ENCODE peak calls at places on chromosomes 2 and 18, in five cellular contexts. One of them, this sample, is unnamed.
A peak's percentile ranks its signal among the peaks of the same experiment; 100 is the strongest.

GRCh38 chr2:239903210-239903609 is 121.9 kb downstream of the NDUFA10 start:
- DNase-seq in mucosa of gallbladder: no peak
- DNase-seq in MG63: no peak
- DNase-seq in uterus: no peak
- DNase-seq in activated T-helper 1 cell treated with anti-CD3 and anti-CD28 coated beads, Interleukin-12 subunit alpha, Interleukin-12 subunit beta, Interleukin-2, Interleukin-4 antibody, amounts not matched to agents 30 ng/mL and 10 ng/mL and 1 ng/mL, durations not matched to agents 14 hours and 24 hours and 36 hours: no peak
- DNase-seq in this sample: no peak

GRCh38 chr2:20370191-20370590 is 19.5 kb upstream of the PUM2 start:
- DNase-seq in activated T-helper 1 cell treated with anti-CD3 and anti-CD28 coated beads, Interleukin-12 subunit alpha, Interleukin-12 subunit beta, Interleukin-2, Interleukin-4 antibody, amounts not matched to agents 30 ng/mL and 10 ng/mL and 1 ng/mL, durations not matched to agents 14 hours and 24 hours and 36 hours: no peak
- DNase-seq in uterus: no peak
- DNase-seq in mucosa of gallbladder: no peak
- DNase-seq in MG63: no peak
- DNase-seq in this sample: peak; percentile 62

GRCh38 chr2:32954206-32954605 is 7.5 kb downstream of the LTBP1 start:
- DNase-seq in mucosa of gallbladder: no peak
- DNase-seq in uterus: no peak
- DNase-seq in MG63: no peak
- DNase-seq in activated T-helper 1 cell treated with anti-CD3 and anti-CD28 coated beads, Interleukin-12 subunit alpha, Interleukin-12 subunit beta, Interleukin-2, Interleukin-4 antibody, amounts not matched to agents 30 ng/mL and 10 ng/mL and 1 ng/mL, durations not matched to agents 14 hours and 24 hours and 36 hours: no peak
- DNase-seq in this sample: no peak

GRCh38 chr2:189347540-189347939 is 93.7 kb upstream of the WDR75 start:
- DNase-seq in activated T-helper 1 cell treated with anti-CD3 and anti-CD28 coated beads, Interleukin-12 subunit alpha, Interleukin-12 subunit beta, Interleukin-2, Interleukin-4 antibody, amounts not matched to agents 30 ng/mL and 10 ng/mL and 1 ng/mL, durations not matched to agents 14 hours and 24 hours and 36 hours: no peak
- DNase-seq in uterus: peak; percentile 22
- DNase-seq in MG63: peak; percentile 70
- DNase-seq in mucosa of gallbladder: peak; percentile 57
- DNase-seq in this sample: no peak

GRCh38 chr18:37778417-37779165 is 213.0 kb upstream of the CELF4 start:
- DNase-seq in activated T-helper 1 cell treated with anti-CD3 and anti-CD28 coated beads, Interleukin-12 subunit alpha, Interleukin-12 subunit beta, Interleukin-2, Interleukin-4 antibody, amounts not matched to agents 30 ng/mL and 10 ng/mL and 1 ng/mL, durations not matched to agents 14 hours and 24 hours and 36 hours: peak; percentile 13
- DNase-seq in mucosa of gallbladder: peak; percentile 63
- DNase-seq in uterus: no peak
- DNase-seq in MG63: peak; percentile 29
- DNase-seq in this sample: no peak

GRCh38 chr2:39133215-39133851 is 12.5 kb upstream of the SOS1 start:
- DNase-seq in activated T-helper 1 cell treated with anti-CD3 and anti-CD28 coated beads, Interleukin-12 subunit alpha, Interleukin-12 subunit beta, Interleukin-2, Interleukin-4 antibody, amounts not matched to agents 30 ng/mL and 10 ng/mL and 1 ng/mL, durations not matched to agents 14 hours and 24 hours and 36 hours: no peak
- DNase-seq in mucosa of gallbladder: no peak
- DNase-seq in MG63: no peak
- DNase-seq in uterus: no peak
- DNase-seq in this sample: no peak

GRCh38 chr2:153589586-153589985 is 111.0 kb upstream of the RPRM start:
- DNase-seq in uterus: no peak
- DNase-seq in activated T-helper 1 cell treated with anti-CD3 and anti-CD28 coated beads, Interleukin-12 subunit alpha, Interleukin-12 subunit beta, Interleukin-2, Interleukin-4 antibody, amounts not matched to agents 30 ng/mL and 10 ng/mL and 1 ng/mL, durations not matched to agents 14 hours and 24 hours and 36 hours: no peak
- DNase-seq in MG63: no peak
- DNase-seq in mucosa of gallbladder: no peak
- DNase-seq in this sample: no peak

GRCh38 chr2:67581751-67582150 is 184.6 kb downstream of the ETAA1 start:
- DNase-seq in uterus: no peak
- DNase-seq in MG63: no peak
- DNase-seq in mucosa of gallbladder: no peak
- DNase-seq in activated T-helper 1 cell treated with anti-CD3 and anti-CD28 coated beads, Interleukin-12 subunit alpha, Interleukin-12 subunit beta, Interleukin-2, Interleukin-4 antibody, amounts not matched to agents 30 ng/mL and 10 ng/mL and 1 ng/mL, durations not matched to agents 14 hours and 24 hours and 36 hours: no peak
- DNase-seq in this sample: no peak

GRCh38 chr2:239443666-239444567 is 43.1 kb upstream of the HDAC4 start:
- DNase-seq in uterus: no peak
- DNase-seq in MG63: peak; percentile 63
- DNase-seq in mucosa of gallbladder: no peak
- DNase-seq in activated T-helper 1 cell treated with anti-CD3 and anti-CD28 coated beads, Interleukin-12 subunit alpha, Interleukin-12 subunit beta, Interleukin-2, Interleukin-4 antibody, amounts not matched to agents 30 ng/mL and 10 ng/mL and 1 ng/mL, durations not matched to agents 14 hours and 24 hours and 36 hours: no peak
- DNase-seq in this sample: no peak

GRCh38 chr2:9167718-9168657 is 38.6 kb upstream of the ASAP2 start:
- DNase-seq in mucosa of gallbladder: no peak
- DNase-seq in uterus: no peak
- DNase-seq in MG63: no peak
- DNase-seq in activated T-helper 1 cell treated with anti-CD3 and anti-CD28 coated beads, Interleukin-12 subunit alpha, Interleukin-12 subunit beta, Interleukin-2, Interleukin-4 antibody, amounts not matched to agents 30 ng/mL and 10 ng/mL and 1 ng/mL, durations not matched to agents 14 hours and 24 hours and 36 hours: no peak
- DNase-seq in this sample: no peak

GRCh38 chr2:106758885-106759559 is 126.9 kb downstream of the ST6GAL2 start:
- DNase-seq in mucosa of gallbladder: no peak
- DNase-seq in uterus: no peak
- DNase-seq in activated T-helper 1 cell treated with anti-CD3 and anti-CD28 coated beads, Interleukin-12 subunit alpha, Interleukin-12 subunit beta, Interleukin-2, Interleukin-4 antibody, amounts not matched to agents 30 ng/mL and 10 ng/mL and 1 ng/mL, durations not matched to agents 14 hours and 24 hours and 36 hours: no peak
- DNase-seq in MG63: no peak
- DNase-seq in this sample: no peak

GRCh38 chr2:159497256-159497655 is 119.1 kb downstream of the BAZ2B start:
- DNase-seq in uterus: no peak
- DNase-seq in activated T-helper 1 cell treated with anti-CD3 and anti-CD28 coated beads, Interleukin-12 subunit alpha, Interleukin-12 subunit beta, Interleukin-2, Interleukin-4 antibody, amounts not matched to agents 30 ng/mL and 10 ng/mL and 1 ng/mL, durations not matched to agents 14 hours and 24 hours and 36 hours: no peak
- DNase-seq in mucosa of gallbladder: no peak
- DNase-seq in MG63: peak; percentile 44
- DNase-seq in this sample: no peak

GRCh38 chr2:188766086-188766856 is 207.9 kb upstream of the COL3A1 start:
- DNase-seq in uterus: no peak
- DNase-seq in mucosa of gallbladder: no peak
- DNase-seq in MG63: no peak
- DNase-seq in activated T-helper 1 cell treated with anti-CD3 and anti-CD28 coated beads, Interleukin-12 subunit alpha, Interleukin-12 subunit beta, Interleukin-2, Interleukin-4 antibody, amounts not matched to agents 30 ng/mL and 10 ng/mL and 1 ng/mL, durations not matched to agents 14 hours and 24 hours and 36 hours: no peak
- DNase-seq in this sample: no peak

GRCh38 chr2:233980955-233981555 is 63.9 kb downstream of the TRPM8 start:
- DNase-seq in MG63: no peak
- DNase-seq in mucosa of gallbladder: no peak
- DNase-seq in activated T-helper 1 cell treated with anti-CD3 and anti-CD28 coated beads, Interleukin-12 subunit alpha, Interleukin-12 subunit beta, Interleukin-2, Interleukin-4 antibody, amounts not matched to agents 30 ng/mL and 10 ng/mL and 1 ng/mL, durations not matched to agents 14 hours and 24 hours and 36 hours: no peak
- DNase-seq in uterus: no peak
- DNase-seq in this sample: no peak

This sample was measured in sigmoid colon.